ENCODE peak calls at places on chromosomes 12 and 14, in seven cellular contexts. Z is IMR-90, L is breast epithelium, G is A549, H is left lung, S is upper lobe of right lung, J is cardiac muscle cell. D is an unnamed sample. For H3K9me3, the result is how much of the 10 kb centered on the place peaks cover.

GRCh38 chr14:21503376-21503775 is 7.8 kb downstream of the METTL3 start:
- DNase-seq in Z (no peak), L (no peak), G (no peak), H (no peak), S (no peak), J (no peak), D (no peak)

GRCh38 chr12:98814254-98814653 is 169.2 kb downstream of the APAF1 start:
- DNase-seq in Z (no peak), L (no peak), G (no peak), H (no peak), S (no peak), J (no peak), D (no peak)

GRCh38 chr12:114404451-114405198 is 1.3 kb downstream of the TBX5 start:
- DNase-seq in Z (peak), L (no peak), G (no peak), H (no peak), S (no peak), J (no peak), D (no peak)

GRCh38 chr14:87566986-87567385 is 426.0 kb downstream of the GALC start:
- DNase-seq in Z (peak), L (no peak), G (no peak), H (no peak), S (no peak), J (no peak), D (no peak)

GRCh38 chr12:98403936-98404335 is 111.5 kb upstream of the TMPO start:
- DNase-seq in Z (no peak), L (no peak), G (no peak), H (no peak), S (no peak), J (no peak), D (no peak)

GRCh38 chr14:88614218-88614907 is 51.5 kb downstream of the ZC3H14 start:
- DNase-seq in Z (peak), L (no peak), G (no peak), H (no peak), S (no peak), J (no peak), D (no peak)

GRCh38 chr14:24117179-24117578 is 2.4 kb upstream of the NRL start:
- DNase-seq in Z (no peak), L (no peak), G (no peak), H (peak), S (no peak), J (no peak), D (no peak)

GRCh38 chr12:10584415-10584814 is 29.0 kb downstream of the MAGOHB start:
- DNase-seq in Z (peak), L (no peak), G (no peak), H (no peak), S (no peak), J (no peak), D (no peak)

GRCh38 chr12:53795927-53796326 is 44.1 kb upstream of the CISTR start:
- DNase-seq in Z (no peak), L (no peak), G (no peak), H (no peak), S (no peak), J (no peak), D (no peak)

GRCh38 chr12:56631790-56632700 is 1.9 kb upstream of the BAZ2A start:
- DNase-seq in Z (peak), L (peak), G (peak), H (peak), S (peak), J (peak), D (no peak)
- H3K4me3 ChIP-seq in Z (no peak), L (peak), G (no peak), H (peak), S (peak), J (peak), D (no peak)

GRCh38 chr12:37543966-37544668 is 772.5 kb upstream of the ALG10B start:
- DNase-seq in Z (no peak), L (no peak), G (no peak), H (no peak), S (no peak), J (no peak), D (no peak)

GRCh38 chr12:37545759-37546158 is 770.8 kb upstream of the ALG10B start:
- DNase-seq in Z (no peak), L (no peak), G (no peak), H (no peak), S (peak), J (no peak), D (no peak)

GRCh38 chr12:37546901-37547475 is 769.6 kb upstream of the ALG10B start:
- DNase-seq in Z (no peak), L (no peak), G (no peak), H (no peak), S (peak), J (no peak), D (no peak)

GRCh38 chr12:37547611-37548010 is 769.0 kb upstream of the ALG10B start:
- DNase-seq in Z (no peak), L (no peak), G (no peak), H (no peak), S (peak), J (no peak), D (no peak)

DNA sequence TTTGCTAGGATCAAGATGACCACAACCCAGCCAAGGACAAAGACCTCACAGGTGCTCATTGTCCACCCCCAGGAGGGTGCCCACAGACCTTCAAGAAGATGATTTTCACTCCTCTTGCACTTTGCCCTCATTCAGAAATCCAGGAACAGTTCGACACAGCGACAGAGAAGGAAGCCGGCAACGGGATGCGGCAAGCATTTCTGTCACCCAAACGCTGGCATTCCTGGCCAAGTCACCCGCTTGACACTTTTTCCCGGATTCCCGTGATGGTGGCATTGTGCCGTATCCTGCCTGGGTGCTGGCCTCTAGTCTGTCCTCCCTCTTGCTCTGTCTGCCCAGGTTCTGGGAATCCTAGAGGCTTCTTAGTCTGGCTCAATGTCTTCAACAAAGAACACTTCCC is 770.4 kb upstream of the ALG10B start:
- DNase-seq in Z (no peak), L (no peak), G (no peak), H (no peak), S (peak), J (no peak), D (no peak)
- H3K9me3 ChIP-seq in Z (half or more), L (under half), G (under half), H (half or more), S (under half), J (under half), D (under half)

GRCh38 chr12:101773560-101774206 is 34.4 kb upstream of the SYCP3 start:
- DNase-seq in Z (peak), L (peak), G (peak), H (no peak), S (no peak), J (peak), D (peak)
- H3K27ac ChIP-seq in Z (no peak), L (no peak), G (no peak), H (no peak), S (no peak), J (no peak), D (no peak)

GRCh38 chr12:45633733-45634132 is 95.8 kb upstream of the ARID2 start:
- DNase-seq in Z (no peak), L (no peak), G (no peak), H (no peak), S (no peak), J (no peak), D (no peak)
- H3K4me3 ChIP-seq in Z (no peak), L (no peak), G (no peak), H (no peak), S (no peak), J (no peak), D (no peak)